ENCODE peak calls at places on chromosomes 2 and 18, in eight cellular contexts. V, R, F, A, O, N, P and X are unnamed samples.

GRCh38 chr2:175030380-175031271 is 25.4 kb upstream of the CHN1 start:
- DNase-seq in V (peak), N (peak), O (no peak), R (no peak), P (peak), A (peak), F (no peak), X (peak)

GRCh38 chr18:4068552-4069158 is 386.5 kb downstream of the DLGAP1 start:
- DNase-seq in A (peak), V (no peak), N (peak), R (peak), P (peak), F (no peak), O (no peak), X (peak)

GRCh38 chr2:20130821-20131645 is 79.6 kb upstream of the LAPTM4A start:
- DNase-seq in P (peak), V (no peak), F (no peak), O (no peak), R (no peak), N (no peak), A (peak), X (peak)

GRCh38 chr2:65678779-65679394 is 246.5 kb upstream of the SPRED2 start:
- DNase-seq in R (no peak), A (no peak), O (no peak), V (no peak), N (no peak), P (no peak), F (no peak), X (no peak)

GRCh38 chr2:197708331-197708730 is 3.2 kb downstream of the MARS2 start:
- DNase-seq in A (no peak), V (no peak), P (peak), R (peak), O (no peak), N (no peak), F (no peak), X (peak)

GRCh38 chr2:96927420-96928171 is 57.7 kb upstream of the SEMA4C start:
- DNase-seq in V (no peak), R (no peak), N (peak), O (peak), A (peak), P (peak), F (no peak), X (peak)

GRCh38 chr2:45892236-45892701 is 240.8 kb downstream of the PRKCE start:
- DNase-seq in P (peak), R (no peak), A (no peak), N (no peak), O (no peak), V (no peak), F (no peak), X (no peak)

GRCh38 chr18:36572135-36572856 is 256.5 kb downstream of the TPGS2 start:
- DNase-seq in A (peak), R (peak), N (peak), O (peak), F (no peak), P (peak), V (no peak), X (peak)

GRCh38 chr18:44973282-44973681 is 292.6 kb downstream of the SETBP1 start:
- DNase-seq in P (peak), F (no peak), A (no peak), V (no peak), R (no peak), O (no peak), N (no peak), X (no peak)

GRCh38 chr2:232611559-232612218 is 21.7 kb upstream of the EFHD1 start:
- DNase-seq in O (peak), F (peak), A (peak), P (peak), R (no peak), V (peak), N (peak), X (peak)

GRCh38 chr18:55109818-55110414 is 150.7 kb upstream of the CCDC68 start:
- DNase-seq in A (no peak), F (no peak), P (no peak), O (no peak), R (no peak), N (no peak), V (no peak), X (no peak)

GRCh38 chr2:209005371-209005770 is 418.5 kb upstream of the MAP2 start:
- DNase-seq in A (no peak), F (no peak), V (no peak), R (no peak), O (no peak), N (no peak), P (no peak), X (no peak)

GRCh38 chr2:136008205-136008865 is 22.9 kb upstream of the DARS1 start:
- DNase-seq in F (peak), P (no peak), O (peak), N (no peak), A (no peak), R (no peak), V (peak), X (no peak)

GRCh38 chr2:29063646-29064372 is 10.5 kb downstream of the PCARE start:
- DNase-seq in A (no peak), F (no peak), V (no peak), N (no peak), P (peak), O (no peak), R (no peak), X (peak)

GRCh38 chr18:59547691-59548182 is 149.5 kb downstream of the CCBE1 start:
- DNase-seq in F (no peak), N (no peak), A (no peak), P (peak), R (peak), V (no peak), O (peak), X (peak)

GRCh38 chr18:80197490-80197889 is 49.8 kb downstream of the PARD6G start:
- DNase-seq in N (no peak), R (no peak), O (no peak), A (no peak), F (no peak), P (no peak), V (no peak), X (peak)

GRCh38 chr2:72133721-72134407 is 13.8 kb downstream of the CYP26B1 start:
- DNase-seq in V (no peak), A (no peak), R (no peak), O (no peak), P (no peak), F (no peak), N (no peak), X (no peak)

GRCh38 chr2:120108049-120108448 is 95.2 kb downstream of the EPB41L5 start:
- DNase-seq in A (peak), V (peak), F (no peak), R (no peak), N (no peak), P (peak), O (peak), X (peak)

GRCh38 chr2:9982891-9983290 is 31.4 kb downstream of the GRHL1 start:
- DNase-seq in F (no peak), P (no peak), V (no peak), R (no peak), N (no peak), A (no peak), O (no peak), X (no peak)

GRCh38 chr2:238059505-238059904 is 1.3 kb upstream of the SCLY start:
- DNase-seq in O (no peak), P (no peak), R (no peak), N (no peak), F (no peak), A (no peak), V (no peak), X (no peak)

GRCh38 chr2:212451786-212452200 is 86.8 kb downstream of the ERBB4 start:
- DNase-seq in V (no peak), N (peak), O (no peak), R (peak), A (peak), F (no peak), P (peak), X (peak)

GRCh38 chr18:76374330-76375281 is 120.4 kb downstream of the ZNF516 start:
- DNase-seq in F (peak), R (no peak), N (no peak), A (no peak), P (no peak), V (no peak), O (no peak), X (no peak)

GRCh38 chr2:26640331-26640745 is 828 bp downstream of the CIB4 start:
- DNase-seq in O (no peak), P (peak), F (no peak), A (peak), V (no peak), N (no peak), R (peak), X (peak)

GRCh38 chr2:200653021-200653420 is 67.2 kb downstream of the AOX1 start:
- DNase-seq in R (no peak), A (no peak), V (no peak), P (no peak), O (no peak), F (no peak), N (no peak), X (no peak)

GRCh38 chr2:168811670-168812069 is 9.2 kb downstream of the NOSTRIN start:
- DNase-seq in R (no peak), O (no peak), N (no peak), P (no peak), A (no peak), F (no peak), V (no peak), X (no peak)

GRCh38 chr2:240964221-240964853 is 34.1 kb upstream of the SNED1 start:
- DNase-seq in F (no peak), R (no peak), P (no peak), A (no peak), V (peak), O (no peak), N (no peak), X (no peak)

GRCh38 chr2:44770221-44771187 is 171.0 kb upstream of the SIX3 start:
- DNase-seq in R (no peak), N (peak), F (no peak), V (no peak), O (no peak), A (no peak), P (no peak), X (no peak)

GRCh38 chr2:232422051-232422450 is 15.4 kb downstream of the ALPG start:
- DNase-seq in A (no peak), N (no peak), F (no peak), P (no peak), V (no peak), R (no peak), O (no peak), X (no peak)

GRCh38 chr2:234363011-234363487 is 133.8 kb downstream of the ARL4C start:
- DNase-seq in F (no peak), N (no peak), P (peak), V (no peak), O (no peak), A (peak), R (peak), X (peak)